ENCODE peak calls at places on chromosomes 1 and 21, in eight cellular contexts. O, W, U, Q, V, T, N and A are unnamed samples.

GRCh38 chr21:35226302-35226701 is 177.2 kb upstream of the RUNX1 start:
- DNase-seq in N (peak), O (no peak), Q (no peak), W (peak), U (peak), T (no peak), V (no peak), A (no peak)

GRCh38 chr1:12516741-12517140 is 101.3 kb downstream of the DHRS3 start:
- DNase-seq in T (no peak), V (no peak), Q (no peak), N (no peak), O (no peak), W (no peak), U (no peak), A (no peak)

GRCh38 chr21:45278156-45278911 is 9.4 kb downstream of the POFUT2 start:
- DNase-seq in N (no peak), O (no peak), V (no peak), U (no peak), Q (no peak), T (no peak), W (no peak), A (no peak)

GRCh38 chr1:41580520-41581172 is 96.2 kb upstream of the EDN2 start:
- DNase-seq in Q (no peak), V (no peak), N (no peak), O (no peak), U (no peak), W (no peak), T (no peak), A (no peak)

GRCh38 chr21:37266515-37267221 is 466 bp downstream of the VPS26C start:
- DNase-seq in W (no peak), O (no peak), V (no peak), N (peak), Q (no peak), U (peak), T (no peak), A (no peak)

GRCh38 chr1:204465469-204466415 is 28.9 kb downstream of the PIK3C2B start:
- DNase-seq in W (no peak), N (no peak), O (no peak), V (no peak), T (no peak), Q (no peak), U (no peak), A (peak)

GRCh38 chr1:42735477-42736105 is 4.4 kb downstream of the CLDN19 start:
- DNase-seq in N (no peak), T (no peak), W (no peak), V (no peak), O (no peak), Q (no peak), U (no peak), A (no peak)

GRCh38 chr1:228393811-228394570 is 12.6 kb downstream of the TRIM11 start:
- DNase-seq in Q (no peak), U (no peak), T (no peak), V (no peak), N (no peak), W (no peak), O (no peak), A (no peak)

GRCh38 chr1:200454425-200454824 is 44.6 kb upstream of the ZNF281 start:
- DNase-seq in W (no peak), T (no peak), N (no peak), O (no peak), U (no peak), V (no peak), Q (no peak), A (no peak)

GRCh38 chr1:243718893-243719292 is 131.2 kb downstream of the AKT3 start:
- DNase-seq in O (peak), Q (peak), U (peak), W (peak), N (peak), V (no peak), T (peak), A (no peak)

GRCh38 chr1:41462680-41463004 is 21.8 kb downstream of the EDN2 start:
- DNase-seq in W (no peak), N (no peak), V (no peak), U (no peak), O (no peak), T (no peak), Q (no peak), A (no peak)

GRCh38 chr21:42238185-42238934 is 19.4 kb downstream of the ABCG1 start:
- DNase-seq in Q (no peak), N (no peak), W (no peak), T (no peak), U (no peak), V (no peak), O (no peak), A (peak)

GRCh38 chr1:155272466-155273133 is 704 bp downstream of the CLK2 start:
- DNase-seq in O (no peak), N (peak), Q (no peak), T (no peak), U (peak), V (no peak), W (peak), A (no peak)

GRCh38 chr1:174274452-174274851 is 115.1 kb downstream of the RABGAP1L start:
- DNase-seq in T (no peak), V (no peak), N (no peak), O (no peak), Q (no peak), U (no peak), W (peak), A (peak)

GRCh38 chr1:207798847-207799246 is 47.0 kb downstream of the CD46 start:
- DNase-seq in O (no peak), V (no peak), W (no peak), U (no peak), N (peak), Q (no peak), T (no peak), A (peak)

DNA sequence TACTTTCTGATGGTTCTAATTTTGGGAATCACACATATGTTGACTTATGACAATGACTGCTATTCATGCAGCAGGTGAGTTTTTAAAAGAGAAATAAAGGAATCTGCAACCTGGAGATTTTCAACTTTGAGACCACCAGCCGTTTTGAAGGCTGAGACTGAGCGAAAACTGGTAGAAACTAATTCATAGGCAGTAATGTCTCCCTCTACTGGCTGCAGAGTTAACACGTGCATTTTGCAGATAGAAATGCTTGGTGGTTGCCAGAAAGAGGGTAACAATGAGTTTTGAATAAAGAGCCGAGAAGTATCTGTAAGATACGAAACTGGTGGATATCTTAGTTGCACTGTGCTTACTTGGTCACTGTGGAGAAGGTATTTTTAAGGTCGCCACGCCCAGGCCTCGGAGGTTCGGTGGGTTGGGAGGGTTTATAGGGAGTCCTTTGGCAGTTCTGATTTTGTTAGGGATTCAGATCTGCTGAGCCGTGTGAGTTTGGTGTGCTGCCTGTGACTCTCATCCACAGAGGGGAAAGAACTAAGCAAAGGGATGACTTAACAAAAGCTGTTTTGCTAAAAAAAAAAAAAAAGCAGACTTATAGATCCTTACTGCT is 83.0 kb downstream of the RYR2 start:
- DNase-seq in U (no peak), Q (no peak), V (no peak), T (no peak), N (no peak), W (no peak), O (no peak), A (peak)
- TF ChIP-seq CTCF in U (no peak), Q (no peak), V (peak), T (no peak), N (no peak), W (no peak), O (no peak), A (peak)

GRCh38 chr1:231826566-231826965 is 200.0 kb downstream of the DISC1 start:
- DNase-seq in Q (no peak), O (no peak), W (no peak), V (no peak), U (no peak), T (no peak), N (no peak), A (no peak)

GRCh38 chr1:231828182-231828920 is 201.8 kb downstream of the DISC1 start:
- DNase-seq in T (peak), O (peak), W (peak), N (peak), V (no peak), U (peak), Q (peak), A (no peak)

GRCh38 chr1:231829332-231829731 is 202.7 kb downstream of the DISC1 start:
- DNase-seq in W (no peak), N (no peak), Q (no peak), U (no peak), O (no peak), T (no peak), V (no peak), A (no peak)

GRCh38 chr1:231827337-231828105 is 200.9 kb downstream of the DISC1 start:
- DNase-seq in W (peak), V (no peak), N (peak), T (peak), O (no peak), Q (peak), U (peak), A (no peak)
- H3K4me3 ChIP-seq in W (no peak), V (no peak), N (no peak), T (no peak), O (no peak), Q (no peak), U (no peak), A (no peak)

GRCh38 chr1:194935864-194936263 is 1672.4 kb downstream of the KCNT2 start:
- DNase-seq in N (no peak), O (no peak), U (no peak), W (no peak), V (no peak), T (no peak), Q (no peak), A (no peak)
- TF ChIP-seq CTCF in N (no peak), O (no peak), U (no peak), W (no peak), V (no peak), T (no peak), Q (no peak), A (peak)

GRCh38 chr1:19205845-19206244 is 4.2 kb downstream of the UBR4 start:
- DNase-seq in W (no peak), O (no peak), T (no peak), N (no peak), U (no peak), Q (no peak), V (no peak), A (no peak)
- H3K4me3 ChIP-seq in W (no peak), O (no peak), T (no peak), N (no peak), U (no peak), Q (no peak), V (no peak), A (no peak)

GRCh38 chr1:21940492-21940891 is 3.4 kb upstream of the HSPG2 start:
- DNase-seq in U (no peak), N (no peak), W (no peak), V (no peak), Q (no peak), O (no peak), T (no peak), A (no peak)

GRCh38 chr1:21941370-21941769 is 4.3 kb upstream of the HSPG2 start:
- DNase-seq in V (no peak), Q (no peak), U (no peak), O (no peak), W (no peak), N (no peak), T (no peak), A (no peak)

GRCh38 chr1:21938791-21939538 is 1.9 kb upstream of the HSPG2 start:
- DNase-seq in V (no peak), O (no peak), W (no peak), N (no peak), Q (no peak), U (no peak), T (no peak), A (no peak)

GRCh38 chr1:21937372-21938121 is 437 bp upstream of the HSPG2 start:
- DNase-seq in Q (no peak), U (peak), T (no peak), O (peak), V (peak), N (peak), W (peak), A (peak)

DNA sequence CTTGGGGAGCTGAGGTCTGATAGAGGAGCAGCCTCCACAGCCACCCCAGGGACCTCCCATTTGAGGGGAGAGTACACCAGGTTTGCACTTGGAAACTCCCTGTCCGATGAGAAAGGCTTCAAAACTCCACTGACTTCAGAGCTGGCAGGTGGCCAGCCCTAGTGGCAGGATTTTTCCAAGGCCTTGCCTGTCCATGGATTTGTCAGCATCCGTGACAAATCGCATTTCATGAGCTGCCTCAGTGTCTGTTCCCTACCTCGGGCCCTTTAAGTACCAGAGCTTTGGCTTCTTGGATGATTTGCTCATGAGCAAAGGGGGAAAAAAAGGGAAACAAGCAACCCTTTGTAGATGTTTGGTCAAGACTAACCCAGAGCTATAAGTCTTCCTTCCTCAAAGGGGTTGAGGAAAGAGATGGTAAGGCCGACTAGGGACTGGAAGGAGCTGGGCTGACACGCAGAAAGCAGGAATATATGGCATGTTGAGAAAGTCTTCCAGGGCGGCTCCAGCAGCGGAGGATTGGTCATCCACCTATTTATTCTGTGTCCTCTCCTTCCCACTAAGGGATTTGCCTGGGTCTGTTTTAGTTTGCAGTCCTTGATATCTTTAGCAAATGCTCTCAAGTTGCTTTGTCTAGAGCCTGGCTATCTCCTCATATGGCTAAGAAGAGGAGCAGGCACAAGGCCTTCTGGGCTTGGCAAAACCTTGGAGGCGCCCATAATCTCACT is 2.7 kb upstream of the HSPG2 start:
- DNase-seq in V (peak), O (peak), T (peak), N (peak), Q (peak), U (peak), W (peak), A (peak)
- TF ChIP-seq CTCF in V (peak), O (peak), T (peak), N (peak), Q (peak), U (peak), W (peak), A (no peak)

GRCh38 chr21:39224930-39225329 is 41.7 kb upstream of the PSMG1 start:
- DNase-seq in O (no peak), T (no peak), V (no peak), Q (no peak), U (no peak), N (no peak), W (no peak), A (no peak)
- H3K4me3 ChIP-seq in O (no peak), T (no peak), V (no peak), Q (no peak), U (no peak), N (no peak), W (no peak), A (no peak)

GRCh38 chr1:157168015-157168414 is 29.8 kb upstream of the ETV3 start:
- DNase-seq in V (no peak), U (no peak), Q (no peak), T (no peak), N (no peak), O (no peak), W (no peak), A (peak)

GRCh38 chr1:157167437-157167836 is 29.2 kb upstream of the ETV3 start:
- DNase-seq in N (no peak), Q (no peak), T (no peak), U (no peak), V (no peak), O (no peak), W (no peak), A (no peak)

GRCh38 chr1:157173900-157174410 is 35.8 kb upstream of the ETV3 start:
- DNase-seq in Q (no peak), T (no peak), V (no peak), U (no peak), W (no peak), O (no peak), N (no peak), A (peak)

GRCh38 chr1:157166581-157166980 is 28.4 kb upstream of the ETV3 start:
- DNase-seq in U (no peak), N (no peak), O (no peak), T (no peak), Q (no peak), W (no peak), V (no peak), A (no peak)

GRCh38 chr1:157170677-157171515 is 32.7 kb upstream of the ETV3 start:
- DNase-seq in T (no peak), O (no peak), W (no peak), V (peak), U (peak), Q (no peak), N (peak), A (peak)
- TF ChIP-seq CTCF in T (peak), O (peak), W (peak), V (peak), U (peak), Q (peak), N (peak), A (peak)

GRCh38 chr21:25361765-25362164 is 245.5 kb downstream of the MRPL39 start:
- DNase-seq in Q (no peak), V (no peak), U (no peak), W (no peak), N (no peak), O (no peak), T (no peak), A (no peak)
- H3K4me3 ChIP-seq in Q (no peak), V (no peak), U (no peak), W (no peak), N (no peak), O (no peak), T (no peak), A (no peak)